ENCODE peak calls at places on chromosomes 16 and 17, in four cellular contexts. N is K562, W is H1, Q is HCT116. C is an unnamed sample.

GRCh38 chr16:57341441-57342303 is 16.9 kb upstream of the CCL22 start:
- DNase-seq in N (no peak), W (no peak), Q (no peak), C (no peak)

GRCh38 chr17:2275722-2276121 is 27.9 kb downstream of the SMG6 start:
- DNase-seq in N (no peak), W (no peak), Q (no peak), C (no peak)

GRCh38 chr16:1944612-1945199 is 1.7 kb upstream of the MSRB1 start:
- DNase-seq in N (peak; percentile 35), W (no peak), Q (no peak), C (no peak)

GRCh38 chr17:75635610-75636202 is 2.5 kb downstream of the SMIM5 start:
- DNase-seq in N (no peak), W (no peak), Q (no peak), C (no peak)

GRCh38 chr17:73787036-73787720 is 142.9 kb upstream of the SDK2 start:
- DNase-seq in N (no peak), W (no peak), Q (no peak), C (no peak)

GRCh38 chr17:75428775-75429469 is 23.4 kb upstream of the GRB2 start:
- DNase-seq in N (no peak), W (no peak), Q (no peak), C (no peak)

GRCh38 chr16:49462989-49463371 is 89.4 kb downstream of the C16orf78 start:
- DNase-seq in N (no peak), W (no peak), Q (no peak), C (no peak)

GRCh38 chr17:63850401-63850800 is 7.9 kb upstream of the SMARCD2 start:
- DNase-seq in N (peak; percentile 42), W (no peak), Q (no peak), C (no peak)

GRCh38 chr17:82129095-82129494 is 31.1 kb upstream of the FASN start:
- DNase-seq in N (peak; percentile 36), W (no peak), Q (peak; percentile 12), C (no peak)

GRCh38 chr17:19747829-19748806 is at the start of gene ALDH3A1:
- DNase-seq in N (no peak), W (no peak), Q (no peak), C (no peak)

GRCh38 chr16:87484487-87485331 is 8.1 kb downstream of the ZCCHC14 start:
- DNase-seq in N (peak; percentile 56), W (no peak), Q (no peak), C (no peak)

GRCh38 chr16:75957870-75958269 is 231.6 kb upstream of the CPHXL start:
- DNase-seq in N (no peak), W (no peak), Q (no peak), C (no peak)

GRCh38 chr16:87318158-87318644 is 1.0 kb upstream of the C16orf95 start:
- DNase-seq in N (peak; percentile 34), W (no peak), Q (no peak), C (no peak)

GRCh38 chr17:29617125-29617480 is 5.6 kb downstream of the CORO6 start:
- DNase-seq in N (peak; percentile 56), W (no peak), Q (peak; percentile 67), C (no peak)
- TF ChIP-seq EGR1 in N (no peak), W (no peak), Q (no peak), C (no peak)

GRCh38 chr16:19143241-19143640 is 24.8 kb upstream of the SYT17 start:
- DNase-seq in N (no peak), W (no peak), Q (no peak), C (no peak)
- TF ChIP-seq SP1 in N (no peak), W (no peak), Q (no peak), C (no peak)

GRCh38 chr16:84007946-84008345 is 34.6 kb downstream of the SLC38A8 start:
- DNase-seq in N (no peak), W (no peak), Q (no peak), C (no peak)
- TF ChIP-seq EGR1 in N (no peak), W (no peak), Q (no peak), C (no peak)

DNA sequence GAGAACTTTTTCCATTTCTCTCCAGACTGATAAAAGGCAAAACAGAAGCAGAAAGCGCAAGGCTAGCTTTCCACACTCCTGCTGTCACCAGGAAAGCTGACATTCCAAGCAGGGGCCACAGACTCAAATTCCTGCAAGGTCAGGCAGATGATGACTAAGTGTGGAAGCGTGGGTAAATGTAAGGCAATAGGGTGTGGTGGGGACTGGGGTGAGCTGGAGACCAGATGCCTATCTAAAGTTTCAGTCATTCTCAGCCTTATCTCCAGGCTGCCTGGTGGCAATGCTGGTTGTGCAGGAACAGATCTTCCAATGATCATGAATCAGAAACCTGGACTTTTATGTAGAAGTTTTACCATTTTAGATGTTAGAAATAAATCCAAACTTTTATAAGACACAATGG is 224.1 kb downstream of the GSG1L start:
- DNase-seq in N (peak; percentile 9), W (no peak), Q (no peak), C (no peak)
- TF ChIP-seq SP1 in N (no peak), W (no peak), Q (no peak), C (no peak)

DNA sequence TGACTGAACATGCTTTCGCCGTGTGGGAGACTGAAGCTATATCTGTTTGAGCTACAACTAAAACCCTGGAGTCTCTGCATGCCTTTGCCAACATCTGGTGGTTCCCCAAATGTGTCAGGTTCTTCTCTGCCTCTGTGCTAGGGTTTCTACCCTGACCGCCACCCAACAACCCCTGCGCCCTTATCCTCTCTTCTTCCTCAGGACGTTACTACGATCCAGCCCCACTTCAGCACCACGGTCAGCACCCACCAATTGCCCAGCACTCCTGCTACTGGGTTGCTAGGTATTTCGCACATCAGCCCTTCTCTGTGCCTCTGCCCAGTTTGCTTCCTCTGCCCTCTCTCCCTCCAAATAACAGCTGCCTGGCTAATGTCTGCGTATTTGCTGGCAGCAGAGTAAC is 106.3 kb upstream of the HSBP1 start:
- DNase-seq in N (peak; percentile 63), W (no peak), Q (no peak), C (no peak)
- TF ChIP-seq EGR1 in N (no peak), W (no peak), Q (no peak), C (no peak)

GRCh38 chr17:8725881-8726280 is 18.8 kb downstream of the CCDC42 start:
- DNase-seq in N (no peak), W (no peak), Q (no peak), C (no peak)
- TF ChIP-seq SP1 in N (no peak), W (no peak), Q (no peak), C (no peak)

C was measured in GM12878.